ENCODE peak calls at places on chromosome 1, in ten cellular contexts. R, G, P, L, U, W, N, O, Z and V are unnamed samples.
A peak's percentile ranks its signal among the peaks of the same experiment; 100 is the strongest.

GRCh38 chr1:84377480-84378095 is 20.7 kb upstream of the DNASE2B start:
- DNase-seq in R (no peak), G (no peak), P (no peak), L (no peak), U (no peak), W (no peak), N (no peak), O (no peak), Z (no peak), V (no peak)

GRCh38 chr1:85200870-85201339 is at the start of gene SYDE2:
- DNase-seq in R (peak; percentile 46), G (peak; percentile 84), P (peak; percentile 53), L (peak; percentile 66), U (peak; percentile 77), W (peak; percentile 61), N (peak; percentile 85), O (peak; percentile 71), Z (peak; percentile 72), V (peak; percentile 7)

GRCh38 chr1:226482975-226483660 is 65.4 kb upstream of the STUM start:
- DNase-seq in R (no peak), G (no peak), P (no peak), L (no peak), U (no peak), W (no peak), N (no peak), O (no peak), Z (no peak), V (no peak)

GRCh38 chr1:213061263-213061662 is 10.2 kb downstream of the RPS6KC1 start:
- DNase-seq in R (no peak), G (no peak), P (no peak), L (no peak), U (no peak), W (no peak), N (no peak), O (no peak), Z (no peak), V (no peak)

GRCh38 chr1:103333141-103333540 is 192.4 kb upstream of the RNPC3 start:
- DNase-seq in R (no peak), G (no peak), P (no peak), L (no peak), U (no peak), W (no peak), N (no peak), O (no peak), Z (no peak), V (no peak)

GRCh38 chr1:116902718-116903390 is 6.9 kb upstream of the PTGFRN start:
- DNase-seq in R (no peak), G (no peak), P (no peak), L (no peak), U (no peak), W (no peak), N (no peak), O (no peak), Z (no peak), V (no peak)

GRCh38 chr1:1529321-1529720 is 11.1 kb downstream of the TMEM240 start:
- DNase-seq in R (no peak), G (no peak), P (no peak), L (no peak), U (no peak), W (no peak), N (no peak), O (no peak), Z (no peak), V (no peak)

GRCh38 chr1:47224676-47225399 is 7.2 kb downstream of the TAL1 start:
- DNase-seq in R (no peak), G (no peak), P (no peak), L (no peak), U (no peak), W (no peak), N (no peak), O (no peak), Z (no peak), V (no peak)

GRCh38 chr1:187474266-187474665 is 645.5 kb downstream of the PLA2G4A start:
- DNase-seq in R (no peak), G (no peak), P (no peak), L (no peak), U (no peak), W (no peak), N (no peak), O (no peak), Z (no peak), V (no peak)

GRCh38 chr1:6889875-6890480 is 104.7 kb downstream of the CAMTA1 start:
- DNase-seq in R (peak; percentile 73), G (peak; percentile 32), P (peak; percentile 19), L (peak; percentile 37), U (peak; percentile 61), W (peak; percentile 9), N (no peak), O (peak; percentile 8), Z (no peak), V (peak; percentile 59)

GRCh38 chr1:209613351-209614150 is 30.0 kb downstream of the CAMK1G start:
- DNase-seq in R (no peak), G (no peak), P (no peak), L (no peak), U (no peak), W (no peak), N (no peak), O (no peak), Z (no peak), V (no peak)

GRCh38 chr1:6507461-6507911 is 16.0 kb upstream of the PLEKHG5 start:
- DNase-seq in R (peak; percentile 93), G (no peak), P (no peak), L (no peak), U (no peak), W (no peak), N (no peak), O (no peak), Z (no peak), V (peak; percentile 91)

GRCh38 chr1:45458894-45459293 is 32.1 kb downstream of the TESK2 start:
- DNase-seq in R (no peak), G (no peak), P (no peak), L (no peak), U (no peak), W (no peak), N (no peak), O (no peak), Z (no peak), V (no peak)